ENCODE peak calls at places on chromosomes 12 and 14, in seven cellular contexts. U, L, S, N, C, V and O are unnamed samples.

GRCh38 chr12:94872007-94872653 is 131.4 kb downstream of the NDUFA12 start:
- DNase-seq in U (no peak), L (no peak), S (no peak), N (no peak), C (no peak), V (no peak), O (no peak)

GRCh38 chr12:89750821-89751227 is 42.2 kb upstream of the ATP2B1 start:
- DNase-seq in U (no peak), L (no peak), S (no peak), N (no peak), C (no peak), V (no peak), O (no peak)

GRCh38 chr12:88882662-88883061 is 302.4 kb upstream of the KITLG start:
- DNase-seq in U (no peak), L (no peak), S (no peak), N (no peak), C (no peak), V (no peak), O (no peak)

GRCh38 chr12:15679146-15679545 is 110.0 kb downstream of the EPS8 start:
- DNase-seq in U (no peak), L (peak), S (no peak), N (no peak), C (no peak), V (no peak), O (no peak)

GRCh38 chr12:58414398-58414871 is 473.1 kb downstream of the ATP23 start:
- DNase-seq in U (no peak), L (peak), S (no peak), N (no peak), C (no peak), V (no peak), O (no peak)

GRCh38 chr12:124938606-124939427 is 24.4 kb upstream of the UBC start:
- DNase-seq in U (no peak), L (peak), S (no peak), N (no peak), C (no peak), V (peak), O (peak)

GRCh38 chr14:74670726-74671125 is 42.2 kb downstream of the AREL1 start:
- DNase-seq in U (no peak), L (peak), S (no peak), N (no peak), C (no peak), V (no peak), O (no peak)

GRCh38 chr14:74290415-74290814 is 12.3 kb downstream of the ABCD4 start:
- DNase-seq in U (no peak), L (peak), S (no peak), N (no peak), C (no peak), V (peak), O (no peak)

GRCh38 chr12:105935981-105936380 is 202.8 kb downstream of the NUAK1 start:
- DNase-seq in U (no peak), L (peak), S (no peak), N (peak), C (no peak), V (no peak), O (no peak)

GRCh38 chr12:116233669-116234068 is 43.8 kb downstream of the MED13L start:
- DNase-seq in U (no peak), L (peak), S (no peak), N (no peak), C (no peak), V (no peak), O (no peak)

GRCh38 chr14:99036594-99037293 is 235.3 kb downstream of the BCL11B start:
- DNase-seq in U (no peak), L (no peak), S (peak), N (no peak), C (no peak), V (peak), O (no peak)

GRCh38 chr12:64530566-64530965 is 78.6 kb downstream of the TBK1 start:
- DNase-seq in U (no peak), L (no peak), S (no peak), N (no peak), C (no peak), V (no peak), O (no peak)

GRCh38 chr12:54411398-54412241 is 7.4 kb downstream of the ITGA5 start:
- DNase-seq in U (no peak), L (peak), S (no peak), N (no peak), C (no peak), V (peak), O (no peak)

GRCh38 chr14:101369916-101370592 is 191.2 kb upstream of the DIO3 start:
- DNase-seq in U (no peak), L (no peak), S (no peak), N (no peak), C (no peak), V (no peak), O (no peak)

GRCh38 chr14:103530390-103530789 is 1.4 kb downstream of the TRMT61A start:
- DNase-seq in U (no peak), L (no peak), S (no peak), N (no peak), C (no peak), V (peak), O (no peak)

GRCh38 chr12:12716151-12716844 is 870 bp upstream of the CDKN1B start:
- DNase-seq in U (no peak), L (peak), S (no peak), N (no peak), C (no peak), V (no peak), O (no peak)

GRCh38 chr12:93502802-93503623 is 35.7 kb downstream of the MRPL42 start:
- DNase-seq in U (no peak), L (peak), S (peak), N (peak), C (no peak), V (peak), O (peak)

GRCh38 chr14:51219473-51220448 is 20.3 kb upstream of the TMX1 start:
- DNase-seq in U (no peak), L (peak), S (no peak), N (peak), C (no peak), V (peak), O (peak)

GRCh38 chr12:77352941-77353340 is 287.6 kb upstream of the E2F7 start:
- DNase-seq in U (no peak), L (no peak), S (no peak), N (no peak), C (no peak), V (no peak), O (no peak)

GRCh38 chr12:2492166-2492705 is 302.5 kb upstream of the FKBP4 start:
- DNase-seq in U (no peak), L (no peak), S (no peak), N (no peak), C (no peak), V (no peak), O (no peak)

GRCh38 chr14:99258341-99258781 is 13.6 kb downstream of the BCL11B start:
- DNase-seq in U (no peak), L (no peak), S (no peak), N (no peak), C (no peak), V (no peak), O (no peak)

GRCh38 chr12:3083241-3083921 is 6.2 kb downstream of the TSPAN9 start:
- DNase-seq in U (no peak), L (no peak), S (no peak), N (no peak), C (no peak), V (no peak), O (no peak)

GRCh38 chr12:102095677-102096263 is 24.1 kb downstream of the NUP37 start:
- DNase-seq in U (no peak), L (peak), S (peak), N (peak), C (no peak), V (peak), O (no peak)

GRCh38 chr12:120132863-120133385 is 16.4 kb upstream of the RAB35 start:
- DNase-seq in U (no peak), L (no peak), S (no peak), N (no peak), C (no peak), V (no peak), O (no peak)

GRCh38 chr14:77307099-77307496 is 13.6 kb downstream of the POMT2 start:
- DNase-seq in U (no peak), L (peak), S (no peak), N (no peak), C (no peak), V (no peak), O (peak)

GRCh38 chr12:115710104-115710564 is 567.4 kb downstream of the MED13L start:
- DNase-seq in U (no peak), L (peak), S (no peak), N (no peak), C (no peak), V (peak), O (no peak)

GRCh38 chr12:118033331-118033730 is 16.8 kb downstream of the RFC5 start:
- DNase-seq in U (no peak), L (no peak), S (no peak), N (no peak), C (no peak), V (no peak), O (no peak)

GRCh38 chr14:98137626-98138025 is 1134.4 kb downstream of the BCL11B start:
- DNase-seq in U (no peak), L (no peak), S (peak), N (peak), C (no peak), V (no peak), O (peak)

GRCh38 chr12:131482199-131482598 is 228.7 kb upstream of the SFSWAP start:
- DNase-seq in U (no peak), L (no peak), S (no peak), N (no peak), C (no peak), V (no peak), O (no peak)

GRCh38 chr14:105224845-105225585 is 23.3 kb upstream of the BTBD6 start:
- DNase-seq in U (no peak), L (no peak), S (no peak), N (no peak), C (no peak), V (no peak), O (no peak)

GRCh38 chr12:42129595-42130204 is 15.0 kb downstream of the GXYLT1 start:
- DNase-seq in U (no peak), L (peak), S (peak), N (peak), C (no peak), V (peak), O (peak)

GRCh38 chr14:82872494-82872893 is 1338.8 kb upstream of the SEL1L start:
- DNase-seq in U (no peak), L (no peak), S (no peak), N (no peak), C (no peak), V (no peak), O (no peak)

GRCh38 chr14:39431416-39432178 is 636 bp downstream of the FBXO33 start:
- DNase-seq in U (no peak), L (peak), S (no peak), N (no peak), C (no peak), V (peak), O (no peak)

GRCh38 chr14:80356413-80356812 is 145.1 kb upstream of the DIO2 start:
- DNase-seq in U (no peak), L (peak), S (no peak), N (no peak), C (no peak), V (no peak), O (no peak)

GRCh38 chr12:13194462-13195110 is 1.9 kb upstream of the EMP1 start:
- DNase-seq in U (no peak), L (no peak), S (no peak), N (no peak), C (no peak), V (peak), O (no peak)

GRCh38 chr14:56268039-56268438 is 149.8 kb downstream of the PELI2 start:
- DNase-seq in U (no peak), L (peak), S (no peak), N (no peak), C (no peak), V (no peak), O (no peak)